ENCODE peak calls at places on chromosomes 7 and 10, in seven cellular contexts. One of them, this sample, is unnamed.

GRCh38 chr7:139991267-139991666 is 71.5 kb downstream of the PARP12 start:
- DNase-seq in colonic mucosa: no peak
- DNase-seq in GM23248: peak; percentile 18
- DNase-seq in tibial artery: no peak
- DNase-seq in neuronal stem cell: no peak
- DNase-seq in Peyer's patch: no peak
- DNase-seq in CD8-positive, alpha-beta T cell: no peak
- DNase-seq in this sample: no peak

GRCh38 chr7:92698237-92698841 is 108.1 kb upstream of the FAM133B start:
- DNase-seq in colonic mucosa: peak; percentile 56
- DNase-seq in GM23248: peak; percentile 81
- DNase-seq in tibial artery: no peak
- DNase-seq in neuronal stem cell: peak; percentile 12
- DNase-seq in Peyer's patch: no peak
- DNase-seq in CD8-positive, alpha-beta T cell: no peak
- DNase-seq in this sample: no peak

GRCh38 chr7:83648464-83649241 is at the start of gene SEMA3E:
- DNase-seq in colonic mucosa: peak; percentile 21
- DNase-seq in GM23248: peak; percentile 65
- DNase-seq in tibial artery: no peak
- DNase-seq in neuronal stem cell: peak; percentile 33
- DNase-seq in Peyer's patch: no peak
- DNase-seq in CD8-positive, alpha-beta T cell: no peak
- DNase-seq in this sample: no peak

GRCh38 chr7:132800522-132800921 is 224.3 kb upstream of the PLXNA4 start:
- DNase-seq in colonic mucosa: no peak
- DNase-seq in GM23248: no peak
- DNase-seq in tibial artery: no peak
- DNase-seq in neuronal stem cell: no peak
- DNase-seq in Peyer's patch: no peak
- DNase-seq in CD8-positive, alpha-beta T cell: no peak
- DNase-seq in this sample: no peak

GRCh38 chr10:91103384-91104184 is 116.9 kb upstream of the PCGF5 start:
- DNase-seq in colonic mucosa: no peak
- DNase-seq in GM23248: no peak
- DNase-seq in tibial artery: no peak
- DNase-seq in neuronal stem cell: no peak
- DNase-seq in Peyer's patch: peak; percentile 22
- DNase-seq in CD8-positive, alpha-beta T cell: no peak
- DNase-seq in this sample: no peak

GRCh38 chr10:90437452-90437851 is 420.4 kb downstream of the HTR7 start:
- DNase-seq in colonic mucosa: no peak
- DNase-seq in GM23248: no peak
- DNase-seq in tibial artery: no peak
- DNase-seq in neuronal stem cell: no peak
- DNase-seq in Peyer's patch: no peak
- DNase-seq in CD8-positive, alpha-beta T cell: no peak
- DNase-seq in this sample: no peak

GRCh38 chr7:156380261-156380660 is 260.3 kb upstream of the RNF32 start:
- DNase-seq in colonic mucosa: no peak
- DNase-seq in GM23248: no peak
- DNase-seq in tibial artery: no peak
- DNase-seq in neuronal stem cell: no peak
- DNase-seq in Peyer's patch: no peak
- DNase-seq in CD8-positive, alpha-beta T cell: no peak
- DNase-seq in this sample: no peak

GRCh38 chr7:80374321-80374720 is 137.5 kb downstream of the GNAT3 start:
- DNase-seq in colonic mucosa: no peak
- DNase-seq in GM23248: no peak
- DNase-seq in tibial artery: no peak
- DNase-seq in neuronal stem cell: no peak
- DNase-seq in Peyer's patch: no peak
- DNase-seq in CD8-positive, alpha-beta T cell: no peak
- DNase-seq in this sample: no peak

GRCh38 chr10:116756277-116756676 is 13.9 kb upstream of the HSPA12A start:
- DNase-seq in colonic mucosa: no peak
- DNase-seq in GM23248: peak; percentile 43
- DNase-seq in tibial artery: peak; percentile 38
- DNase-seq in neuronal stem cell: no peak
- DNase-seq in Peyer's patch: no peak
- DNase-seq in CD8-positive, alpha-beta T cell: no peak
- DNase-seq in this sample: no peak

GRCh38 chr7:130867581-130868136 is 133.7 kb upstream of the KLF14 start:
- DNase-seq in colonic mucosa: no peak
- DNase-seq in GM23248: no peak
- DNase-seq in tibial artery: no peak
- DNase-seq in neuronal stem cell: no peak
- DNase-seq in Peyer's patch: no peak
- DNase-seq in CD8-positive, alpha-beta T cell: no peak
- DNase-seq in this sample: no peak

GRCh38 chr7:130867039-130867438 is 133.0 kb upstream of the KLF14 start:
- DNase-seq in colonic mucosa: no peak
- DNase-seq in GM23248: no peak
- DNase-seq in tibial artery: no peak
- DNase-seq in neuronal stem cell: no peak
- DNase-seq in Peyer's patch: no peak
- DNase-seq in CD8-positive, alpha-beta T cell: no peak
- DNase-seq in this sample: no peak

GRCh38 chr7:130869918-130870317 is 135.9 kb upstream of the KLF14 start:
- DNase-seq in colonic mucosa: no peak
- DNase-seq in GM23248: no peak
- DNase-seq in tibial artery: no peak
- DNase-seq in neuronal stem cell: no peak
- DNase-seq in Peyer's patch: no peak
- DNase-seq in CD8-positive, alpha-beta T cell: no peak
- DNase-seq in this sample: no peak

GRCh38 chr7:130868150-130868549 is 134.1 kb upstream of the KLF14 start:
- DNase-seq in colonic mucosa: no peak
- DNase-seq in GM23248: no peak
- DNase-seq in tibial artery: no peak
- DNase-seq in neuronal stem cell: no peak
- DNase-seq in Peyer's patch: no peak
- DNase-seq in CD8-positive, alpha-beta T cell: no peak
- DNase-seq in this sample: no peak

GRCh38 chr7:130865408-130866236 is 131.6 kb upstream of the KLF14 start:
- DNase-seq in colonic mucosa: no peak
- DNase-seq in GM23248: peak; percentile 61
- DNase-seq in tibial artery: no peak
- DNase-seq in neuronal stem cell: no peak
- DNase-seq in Peyer's patch: no peak
- DNase-seq in CD8-positive, alpha-beta T cell: no peak
- DNase-seq in this sample: peak; percentile 20
- H3K27ac ChIP-seq in colonic mucosa: no peak overlapping the region
- H3K27ac ChIP-seq in GM23248: peak overlapping the region; percentile 31
- H3K27ac ChIP-seq in tibial artery: no peak overlapping the region
- H3K27ac ChIP-seq in neuronal stem cell: no peak overlapping the region
- H3K27ac ChIP-seq in Peyer's patch: no peak overlapping the region
- H3K27ac ChIP-seq in CD8-positive, alpha-beta T cell: no peak overlapping the region
- H3K27ac ChIP-seq in this sample: no peak overlapping the region

DNA sequence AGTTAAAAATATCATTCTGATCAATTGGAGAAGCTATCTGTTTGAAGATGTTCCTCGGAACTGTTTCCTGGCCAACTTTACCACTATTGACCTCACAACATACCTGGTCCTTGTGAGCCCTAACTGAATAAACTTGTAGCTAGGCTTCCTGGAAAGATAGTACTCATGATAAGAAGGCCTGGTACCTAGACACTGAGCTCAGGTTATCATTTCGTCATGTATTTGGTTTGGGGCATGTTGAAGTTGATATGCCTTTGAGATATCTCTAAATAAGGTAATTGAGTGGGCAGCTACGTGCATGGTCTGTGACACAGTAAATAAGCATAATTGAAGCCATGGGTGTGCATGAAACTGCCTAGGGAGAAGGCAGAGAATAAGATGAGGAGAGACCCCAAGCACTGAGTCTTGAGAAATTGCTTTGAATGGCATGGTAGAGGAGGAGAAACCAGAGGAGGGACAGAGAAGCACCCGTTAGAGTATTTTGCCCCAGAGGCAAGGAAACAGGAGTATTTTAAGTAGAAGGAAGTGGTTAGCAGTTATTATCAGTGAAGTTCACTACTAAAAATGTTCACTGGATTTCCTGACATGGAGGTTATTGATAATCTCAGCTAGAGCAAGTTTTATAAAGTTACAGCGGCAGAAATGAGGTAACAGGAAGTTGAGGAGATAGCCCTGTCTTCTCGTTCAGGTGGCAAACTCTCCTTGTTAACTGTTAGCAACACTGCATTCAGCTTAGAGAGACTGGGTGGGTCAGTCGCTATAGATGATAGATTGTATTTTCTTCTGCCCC is 55.6 kb downstream of the CC2D2B start:
- DNase-seq in colonic mucosa: no peak
- DNase-seq in GM23248: no peak
- DNase-seq in tibial artery: no peak
- DNase-seq in neuronal stem cell: no peak
- DNase-seq in Peyer's patch: no peak
- DNase-seq in CD8-positive, alpha-beta T cell: no peak
- DNase-seq in this sample: peak; percentile 33
- H3K4me3 ChIP-seq in colonic mucosa: no peak overlapping the region
- H3K4me3 ChIP-seq in GM23248: no peak overlapping the region
- H3K4me3 ChIP-seq in tibial artery: no peak overlapping the region
- H3K4me3 ChIP-seq in neuronal stem cell: no peak overlapping the region
- H3K4me3 ChIP-seq in Peyer's patch: no peak overlapping the region
- H3K4me3 ChIP-seq in CD8-positive, alpha-beta T cell: peak overlapping the region; percentile 2
- H3K4me3 ChIP-seq in this sample: peak overlapping the region; percentile 71

DNA sequence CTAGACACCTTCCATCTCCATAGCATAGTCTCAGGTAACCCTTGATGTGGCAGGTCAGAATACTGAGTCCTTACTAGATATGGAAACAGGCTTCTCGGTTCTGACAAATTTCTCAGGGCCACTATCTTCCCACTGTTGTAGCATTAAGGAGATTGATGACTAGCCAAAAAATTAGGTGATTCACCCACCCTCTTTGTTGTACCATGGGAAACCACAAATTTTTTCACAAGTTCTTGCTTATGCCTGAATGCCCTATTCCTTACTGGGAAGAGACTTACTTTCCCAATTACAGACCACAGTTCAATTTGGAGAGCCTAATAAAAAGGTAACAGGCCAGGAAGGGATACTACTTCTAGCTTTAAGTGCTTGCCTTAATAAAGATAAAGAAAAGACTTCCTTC is 948.8 kb downstream of the GRM8 start:
- DNase-seq in colonic mucosa: no peak
- DNase-seq in GM23248: no peak
- DNase-seq in tibial artery: no peak
- DNase-seq in neuronal stem cell: no peak
- DNase-seq in Peyer's patch: no peak
- DNase-seq in CD8-positive, alpha-beta T cell: no peak
- DNase-seq in this sample: no peak
- H3K4me1 ChIP-seq in colonic mucosa: no peaks in the 10 kb centered on the region
- H3K4me1 ChIP-seq in GM23248: no peaks in the 10 kb centered on the region
- H3K4me1 ChIP-seq in tibial artery: no peaks in the 10 kb centered on the region
- H3K4me1 ChIP-seq in neuronal stem cell: no peaks in the 10 kb centered on the region
- H3K4me1 ChIP-seq in Peyer's patch: no peaks in the 10 kb centered on the region
- H3K4me1 ChIP-seq in CD8-positive, alpha-beta T cell: no peaks in the 10 kb centered on the region
- H3K4me1 ChIP-seq in this sample: no peaks in the 10 kb centered on the region

GRCh38 chr10:62381385-62382102 is 7.4 kb downstream of the ZNF365 start:
- DNase-seq in colonic mucosa: no peak
- DNase-seq in GM23248: no peak
- DNase-seq in tibial artery: no peak
- DNase-seq in neuronal stem cell: no peak
- DNase-seq in Peyer's patch: no peak
- DNase-seq in CD8-positive, alpha-beta T cell: no peak
- DNase-seq in this sample: no peak
- H3K27ac ChIP-seq in colonic mucosa: no peak overlapping the region
- H3K27ac ChIP-seq in GM23248: no peak overlapping the region
- H3K27ac ChIP-seq in tibial artery: peak overlapping the region; percentile 66
- H3K27ac ChIP-seq in neuronal stem cell: no peak overlapping the region
- H3K27ac ChIP-seq in Peyer's patch: no peak overlapping the region
- H3K27ac ChIP-seq in CD8-positive, alpha-beta T cell: no peak overlapping the region
- H3K27ac ChIP-seq in this sample: peak overlapping the region; percentile 35

DNA sequence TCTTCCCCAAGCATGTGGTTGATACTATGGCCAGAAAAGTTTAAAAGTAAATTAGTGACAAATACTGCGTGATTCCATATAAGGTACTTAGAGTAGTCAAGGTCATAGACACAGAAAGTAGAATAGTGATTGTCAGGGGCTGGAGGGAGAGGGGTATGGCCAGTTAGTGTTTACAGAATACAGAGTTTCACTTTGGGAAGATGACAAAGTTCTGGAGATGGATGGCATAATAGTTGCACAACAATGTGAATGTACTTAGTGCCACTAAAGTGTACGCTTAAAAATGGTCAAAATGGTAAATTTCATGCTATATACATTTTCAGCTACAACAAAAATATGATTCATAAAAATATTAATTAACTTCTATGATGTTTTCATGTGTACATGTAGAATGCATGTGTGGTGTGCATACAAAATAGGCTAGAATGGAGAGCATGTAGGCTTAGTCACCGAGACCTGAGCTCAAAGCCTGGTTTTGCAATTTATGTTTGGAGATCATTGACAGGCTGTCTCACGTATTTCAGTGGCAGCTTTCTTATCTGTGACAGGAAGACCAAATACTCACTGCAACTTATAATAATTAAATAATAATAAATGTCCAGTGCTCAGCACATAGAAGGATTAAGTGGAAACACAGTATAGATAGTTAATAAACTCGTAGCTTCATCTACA is 625.6 kb downstream of the SUGCT start:
- DNase-seq in colonic mucosa: no peak
- DNase-seq in GM23248: no peak
- DNase-seq in tibial artery: no peak
- DNase-seq in neuronal stem cell: no peak
- DNase-seq in Peyer's patch: no peak
- DNase-seq in CD8-positive, alpha-beta T cell: no peak
- DNase-seq in this sample: no peak
- H3K4me3 ChIP-seq in colonic mucosa: no peak overlapping the region
- H3K4me3 ChIP-seq in GM23248: no peak overlapping the region
- H3K4me3 ChIP-seq in tibial artery: no peak overlapping the region
- H3K4me3 ChIP-seq in neuronal stem cell: no peak overlapping the region
- H3K4me3 ChIP-seq in Peyer's patch: no peak overlapping the region
- H3K4me3 ChIP-seq in CD8-positive, alpha-beta T cell: no peak overlapping the region
- H3K4me3 ChIP-seq in this sample: no peak overlapping the region

DNA sequence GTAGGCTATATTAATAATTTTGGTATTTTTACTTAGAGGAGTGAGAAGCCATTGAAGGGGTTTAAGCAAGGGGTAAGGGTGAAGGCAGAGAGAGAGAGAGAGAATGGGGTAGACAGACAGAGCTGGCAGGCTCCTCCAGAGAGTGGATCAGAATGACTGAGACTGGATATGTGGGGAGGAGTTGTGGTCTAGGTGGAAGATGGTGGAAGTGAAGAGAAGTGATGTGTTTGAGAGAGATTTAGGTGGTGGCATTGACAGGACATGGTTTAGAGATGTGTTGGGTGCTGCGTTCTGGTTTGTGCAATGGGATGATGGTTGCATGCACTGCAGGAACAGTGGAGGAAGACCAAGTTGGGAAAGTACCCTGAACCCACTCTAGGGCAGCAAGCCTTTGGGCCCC is 92.2 kb downstream of the CCNY start:
- DNase-seq in colonic mucosa: no peak
- DNase-seq in GM23248: no peak
- DNase-seq in tibial artery: no peak
- DNase-seq in neuronal stem cell: no peak
- DNase-seq in Peyer's patch: no peak
- DNase-seq in CD8-positive, alpha-beta T cell: no peak
- DNase-seq in this sample: no peak
- H3K4me1 ChIP-seq in colonic mucosa: peaks cover 4% of the 10 kb centered on the region
- H3K4me1 ChIP-seq in GM23248: peaks cover 27% of the 10 kb centered on the region
- H3K4me1 ChIP-seq in tibial artery: no peaks in the 10 kb centered on the region
- H3K4me1 ChIP-seq in neuronal stem cell: peaks cover 32% of the 10 kb centered on the region
- H3K4me1 ChIP-seq in Peyer's patch: peaks cover 4% of the 10 kb centered on the region
- H3K4me1 ChIP-seq in CD8-positive, alpha-beta T cell: peaks cover 6% of the 10 kb centered on the region
- H3K4me1 ChIP-seq in this sample: no peaks in the 10 kb centered on the region

GRCh38 chr10:71711052-71711623 is 8.4 kb downstream of the C10orf105 start:
- DNase-seq in colonic mucosa: no peak
- DNase-seq in GM23248: peak; percentile 11
- DNase-seq in tibial artery: no peak
- DNase-seq in neuronal stem cell: no peak
- DNase-seq in Peyer's patch: no peak
- DNase-seq in CD8-positive, alpha-beta T cell: no peak
- DNase-seq in this sample: no peak
- H3K27ac ChIP-seq in colonic mucosa: no peak overlapping the region
- H3K27ac ChIP-seq in GM23248: no peak overlapping the region
- H3K27ac ChIP-seq in tibial artery: no peak overlapping the region
- H3K27ac ChIP-seq in neuronal stem cell: no peak overlapping the region
- H3K27ac ChIP-seq in Peyer's patch: no peak overlapping the region
- H3K27ac ChIP-seq in CD8-positive, alpha-beta T cell: no peak overlapping the region
- H3K27ac ChIP-seq in this sample: peak overlapping the region; percentile 90

This sample was measured in CD4-positive, CD25-positive, alpha-beta regulatory T cell.